ENCODE peak calls at places on chromosomes 7 and 10, in ten cellular contexts. One of them, this sample, is unnamed.

GRCh38 chr10:101843032-101843991 is at the start of gene KCNIP2:
- DNase-seq in fibroblast of lung: no peak
- DNase-seq in tibial nerve: no peak
- DNase-seq in MV-4-11: no peak
- DNase-seq in CD4-positive, CD25-positive, alpha-beta regulatory T cell: peak
- DNase-seq in aorta: no peak
- DNase-seq in AG09309: no peak
- DNase-seq in activated gamma-delta T cell treated with Interleukin-2 at 50 U/mL for 16 hours: peak
- DNase-seq in CD8-positive, alpha-beta memory T cell: peak
- DNase-seq in RWPE1: no peak
- DNase-seq in this sample: no peak

GRCh38 chr10:3750352-3750816 is 34.6 kb downstream of the KLF6 start:
- DNase-seq in CD8-positive, alpha-beta memory T cell: no peak
- DNase-seq in AG09309: no peak
- DNase-seq in fibroblast of lung: no peak
- DNase-seq in tibial nerve: no peak
- DNase-seq in MV-4-11: no peak
- DNase-seq in RWPE1: no peak
- DNase-seq in CD4-positive, CD25-positive, alpha-beta regulatory T cell: no peak
- DNase-seq in aorta: no peak
- DNase-seq in activated gamma-delta T cell treated with Interleukin-2 at 50 U/mL for 16 hours: no peak
- DNase-seq in this sample: no peak

GRCh38 chr10:28200804-28201203 is 102.1 kb downstream of the MPP7 start:
- DNase-seq in MV-4-11: no peak
- DNase-seq in aorta: no peak
- DNase-seq in AG09309: no peak
- DNase-seq in CD8-positive, alpha-beta memory T cell: no peak
- DNase-seq in tibial nerve: no peak
- DNase-seq in RWPE1: no peak
- DNase-seq in activated gamma-delta T cell treated with Interleukin-2 at 50 U/mL for 16 hours: no peak
- DNase-seq in CD4-positive, CD25-positive, alpha-beta regulatory T cell: no peak
- DNase-seq in fibroblast of lung: no peak
- DNase-seq in this sample: no peak

GRCh38 chr7:106070201-106070551 is 41.9 kb downstream of the SYPL1 start:
- DNase-seq in aorta: no peak
- DNase-seq in tibial nerve: no peak
- DNase-seq in fibroblast of lung: peak
- DNase-seq in CD8-positive, alpha-beta memory T cell: no peak
- DNase-seq in MV-4-11: no peak
- DNase-seq in activated gamma-delta T cell treated with Interleukin-2 at 50 U/mL for 16 hours: no peak
- DNase-seq in CD4-positive, CD25-positive, alpha-beta regulatory T cell: no peak
- DNase-seq in AG09309: no peak
- DNase-seq in RWPE1: peak
- DNase-seq in this sample: no peak

GRCh38 chr7:44748948-44749731 is 493 bp downstream of the ZMIZ2 start:
- DNase-seq in fibroblast of lung: no peak
- DNase-seq in CD4-positive, CD25-positive, alpha-beta regulatory T cell: no peak
- DNase-seq in activated gamma-delta T cell treated with Interleukin-2 at 50 U/mL for 16 hours: peak
- DNase-seq in AG09309: no peak
- DNase-seq in aorta: peak
- DNase-seq in MV-4-11: no peak
- DNase-seq in tibial nerve: no peak
- DNase-seq in CD8-positive, alpha-beta memory T cell: no peak
- DNase-seq in RWPE1: no peak
- DNase-seq in this sample: no peak

GRCh38 chr7:131948434-131949053 is 392.1 kb upstream of the PODXL start:
- DNase-seq in fibroblast of lung: peak
- DNase-seq in RWPE1: peak
- DNase-seq in AG09309: no peak
- DNase-seq in CD8-positive, alpha-beta memory T cell: no peak
- DNase-seq in activated gamma-delta T cell treated with Interleukin-2 at 50 U/mL for 16 hours: no peak
- DNase-seq in tibial nerve: peak
- DNase-seq in CD4-positive, CD25-positive, alpha-beta regulatory T cell: no peak
- DNase-seq in aorta: peak
- DNase-seq in MV-4-11: no peak
- DNase-seq in this sample: no peak

GRCh38 chr7:158023563-158024350 is 563.9 kb downstream of the PTPRN2 start:
- DNase-seq in AG09309: no peak
- DNase-seq in MV-4-11: peak
- DNase-seq in aorta: peak
- DNase-seq in CD8-positive, alpha-beta memory T cell: no peak
- DNase-seq in fibroblast of lung: no peak
- DNase-seq in CD4-positive, CD25-positive, alpha-beta regulatory T cell: no peak
- DNase-seq in tibial nerve: no peak
- DNase-seq in activated gamma-delta T cell treated with Interleukin-2 at 50 U/mL for 16 hours: no peak
- DNase-seq in RWPE1: no peak
- DNase-seq in this sample: no peak

GRCh38 chr7:55099086-55099831 is 80.4 kb downstream of the EGFR start:
- DNase-seq in RWPE1: no peak
- DNase-seq in tibial nerve: peak
- DNase-seq in AG09309: no peak
- DNase-seq in aorta: no peak
- DNase-seq in fibroblast of lung: no peak
- DNase-seq in CD4-positive, CD25-positive, alpha-beta regulatory T cell: no peak
- DNase-seq in CD8-positive, alpha-beta memory T cell: no peak
- DNase-seq in activated gamma-delta T cell treated with Interleukin-2 at 50 U/mL for 16 hours: no peak
- DNase-seq in MV-4-11: no peak
- DNase-seq in this sample: no peak

GRCh38 chr7:38316733-38317360 is 43.4 kb upstream of the TARP start:
- DNase-seq in fibroblast of lung: no peak
- DNase-seq in AG09309: peak
- DNase-seq in MV-4-11: no peak
- DNase-seq in aorta: no peak
- DNase-seq in CD4-positive, CD25-positive, alpha-beta regulatory T cell: no peak
- DNase-seq in RWPE1: no peak
- DNase-seq in activated gamma-delta T cell treated with Interleukin-2 at 50 U/mL for 16 hours: no peak
- DNase-seq in CD8-positive, alpha-beta memory T cell: no peak
- DNase-seq in tibial nerve: no peak
- DNase-seq in this sample: no peak

GRCh38 chr7:157904866-157905215 is 568.0 kb downstream of the DNAJB6 start:
- DNase-seq in MV-4-11: no peak
- DNase-seq in CD4-positive, CD25-positive, alpha-beta regulatory T cell: no peak
- DNase-seq in aorta: no peak
- DNase-seq in fibroblast of lung: no peak
- DNase-seq in AG09309: no peak
- DNase-seq in RWPE1: no peak
- DNase-seq in CD8-positive, alpha-beta memory T cell: no peak
- DNase-seq in activated gamma-delta T cell treated with Interleukin-2 at 50 U/mL for 16 hours: no peak
- DNase-seq in tibial nerve: no peak
- DNase-seq in this sample: no peak

GRCh38 chr10:113303747-113304146 is 249.1 kb upstream of the HABP2 start:
- DNase-seq in fibroblast of lung: no peak
- DNase-seq in activated gamma-delta T cell treated with Interleukin-2 at 50 U/mL for 16 hours: no peak
- DNase-seq in RWPE1: no peak
- DNase-seq in tibial nerve: no peak
- DNase-seq in CD8-positive, alpha-beta memory T cell: no peak
- DNase-seq in CD4-positive, CD25-positive, alpha-beta regulatory T cell: no peak
- DNase-seq in aorta: no peak
- DNase-seq in AG09309: no peak
- DNase-seq in MV-4-11: peak
- DNase-seq in this sample: no peak

GRCh38 chr10:14146501-14146900 is 184.2 kb downstream of the FRMD4A start:
- DNase-seq in RWPE1: no peak
- DNase-seq in aorta: no peak
- DNase-seq in AG09309: no peak
- DNase-seq in fibroblast of lung: peak
- DNase-seq in MV-4-11: no peak
- DNase-seq in CD8-positive, alpha-beta memory T cell: no peak
- DNase-seq in CD4-positive, CD25-positive, alpha-beta regulatory T cell: no peak
- DNase-seq in tibial nerve: no peak
- DNase-seq in activated gamma-delta T cell treated with Interleukin-2 at 50 U/mL for 16 hours: no peak
- DNase-seq in this sample: no peak

GRCh38 chr7:27185708-27186449 is 847 bp upstream of the HOXA11 start:
- DNase-seq in CD8-positive, alpha-beta memory T cell: no peak
- DNase-seq in AG09309: no peak
- DNase-seq in MV-4-11: no peak
- DNase-seq in tibial nerve: no peak
- DNase-seq in CD4-positive, CD25-positive, alpha-beta regulatory T cell: no peak
- DNase-seq in fibroblast of lung: no peak
- DNase-seq in activated gamma-delta T cell treated with Interleukin-2 at 50 U/mL for 16 hours: no peak
- DNase-seq in RWPE1: no peak
- DNase-seq in aorta: peak
- DNase-seq in this sample: no peak

GRCh38 chr7:124101173-124101768 is 68.4 kb upstream of the TMEM229A start:
- DNase-seq in AG09309: no peak
- DNase-seq in CD4-positive, CD25-positive, alpha-beta regulatory T cell: no peak
- DNase-seq in tibial nerve: no peak
- DNase-seq in activated gamma-delta T cell treated with Interleukin-2 at 50 U/mL for 16 hours: no peak
- DNase-seq in fibroblast of lung: no peak
- DNase-seq in aorta: no peak
- DNase-seq in RWPE1: peak
- DNase-seq in MV-4-11: no peak
- DNase-seq in CD8-positive, alpha-beta memory T cell: no peak
- DNase-seq in this sample: no peak

GRCh38 chr10:129854796-129855705 is 109.0 kb downstream of the EBF3 start:
- DNase-seq in CD4-positive, CD25-positive, alpha-beta regulatory T cell: no peak
- DNase-seq in AG09309: no peak
- DNase-seq in fibroblast of lung: no peak
- DNase-seq in MV-4-11: no peak
- DNase-seq in CD8-positive, alpha-beta memory T cell: no peak
- DNase-seq in tibial nerve: no peak
- DNase-seq in activated gamma-delta T cell treated with Interleukin-2 at 50 U/mL for 16 hours: no peak
- DNase-seq in aorta: peak
- DNase-seq in RWPE1: no peak
- DNase-seq in this sample: no peak

GRCh38 chr7:55022618-55022985 is 3.8 kb downstream of the EGFR start:
- DNase-seq in aorta: no peak
- DNase-seq in AG09309: no peak
- DNase-seq in CD4-positive, CD25-positive, alpha-beta regulatory T cell: no peak
- DNase-seq in tibial nerve: no peak
- DNase-seq in activated gamma-delta T cell treated with Interleukin-2 at 50 U/mL for 16 hours: no peak
- DNase-seq in fibroblast of lung: no peak
- DNase-seq in RWPE1: peak
- DNase-seq in CD8-positive, alpha-beta memory T cell: no peak
- DNase-seq in MV-4-11: no peak
- DNase-seq in this sample: no peak

GRCh38 chr7:50782376-50783208 is at the start of gene GRB10:
- DNase-seq in MV-4-11: no peak
- DNase-seq in CD4-positive, CD25-positive, alpha-beta regulatory T cell: no peak
- DNase-seq in CD8-positive, alpha-beta memory T cell: peak
- DNase-seq in aorta: peak
- DNase-seq in fibroblast of lung: peak
- DNase-seq in tibial nerve: no peak
- DNase-seq in activated gamma-delta T cell treated with Interleukin-2 at 50 U/mL for 16 hours: no peak
- DNase-seq in AG09309: no peak
- DNase-seq in RWPE1: no peak
- DNase-seq in this sample: no peak

GRCh38 chr10:34816067-34817002 is 1.2 kb upstream of the PARD3 start:
- DNase-seq in AG09309: no peak
- DNase-seq in CD8-positive, alpha-beta memory T cell: no peak
- DNase-seq in fibroblast of lung: peak
- DNase-seq in aorta: no peak
- DNase-seq in MV-4-11: no peak
- DNase-seq in CD4-positive, CD25-positive, alpha-beta regulatory T cell: no peak
- DNase-seq in activated gamma-delta T cell treated with Interleukin-2 at 50 U/mL for 16 hours: no peak
- DNase-seq in tibial nerve: no peak
- DNase-seq in RWPE1: no peak
- DNase-seq in this sample: no peak

GRCh38 chr10:124313374-124313773 is 105.3 kb downstream of the OAT start:
- DNase-seq in aorta: no peak
- DNase-seq in MV-4-11: no peak
- DNase-seq in RWPE1: no peak
- DNase-seq in tibial nerve: no peak
- DNase-seq in CD8-positive, alpha-beta memory T cell: no peak
- DNase-seq in fibroblast of lung: no peak
- DNase-seq in CD4-positive, CD25-positive, alpha-beta regulatory T cell: no peak
- DNase-seq in AG09309: no peak
- DNase-seq in activated gamma-delta T cell treated with Interleukin-2 at 50 U/mL for 16 hours: no peak
- DNase-seq in this sample: no peak

GRCh38 chr7:41916450-41916927 is 213.6 kb upstream of the INHBA start:
- DNase-seq in fibroblast of lung: peak
- DNase-seq in tibial nerve: peak
- DNase-seq in RWPE1: peak
- DNase-seq in activated gamma-delta T cell treated with Interleukin-2 at 50 U/mL for 16 hours: no peak
- DNase-seq in MV-4-11: no peak
- DNase-seq in CD8-positive, alpha-beta memory T cell: no peak
- DNase-seq in aorta: no peak
- DNase-seq in AG09309: peak
- DNase-seq in CD4-positive, CD25-positive, alpha-beta regulatory T cell: no peak
- DNase-seq in this sample: peak

GRCh38 chr10:131690805-131691239 is 210.0 kb upstream of the PPP2R2D start:
- DNase-seq in MV-4-11: no peak
- DNase-seq in tibial nerve: no peak
- DNase-seq in CD8-positive, alpha-beta memory T cell: no peak
- DNase-seq in fibroblast of lung: no peak
- DNase-seq in RWPE1: no peak
- DNase-seq in aorta: peak
- DNase-seq in CD4-positive, CD25-positive, alpha-beta regulatory T cell: no peak
- DNase-seq in activated gamma-delta T cell treated with Interleukin-2 at 50 U/mL for 16 hours: no peak
- DNase-seq in AG09309: no peak
- DNase-seq in this sample: no peak

GRCh38 chr7:30976381-30976780 is 12.6 kb downstream of the GHRHR start:
- DNase-seq in MV-4-11: no peak
- DNase-seq in AG09309: no peak
- DNase-seq in fibroblast of lung: no peak
- DNase-seq in RWPE1: no peak
- DNase-seq in aorta: peak
- DNase-seq in CD4-positive, CD25-positive, alpha-beta regulatory T cell: no peak
- DNase-seq in CD8-positive, alpha-beta memory T cell: no peak
- DNase-seq in activated gamma-delta T cell treated with Interleukin-2 at 50 U/mL for 16 hours: no peak
- DNase-seq in tibial nerve: no peak
- DNase-seq in this sample: no peak

GRCh38 chr10:36725581-36726520 is 399.5 kb upstream of the ANKRD30A start:
- DNase-seq in fibroblast of lung: peak
- DNase-seq in activated gamma-delta T cell treated with Interleukin-2 at 50 U/mL for 16 hours: no peak
- DNase-seq in MV-4-11: peak
- DNase-seq in AG09309: peak
- DNase-seq in CD8-positive, alpha-beta memory T cell: no peak
- DNase-seq in aorta: no peak
- DNase-seq in tibial nerve: no peak
- DNase-seq in CD4-positive, CD25-positive, alpha-beta regulatory T cell: no peak
- DNase-seq in RWPE1: peak
- DNase-seq in this sample: peak

GRCh38 chr7:99102809-99103690 is 40.9 kb downstream of the SMURF1 start:
- DNase-seq in fibroblast of lung: peak
- DNase-seq in AG09309: no peak
- DNase-seq in activated gamma-delta T cell treated with Interleukin-2 at 50 U/mL for 16 hours: no peak
- DNase-seq in MV-4-11: no peak
- DNase-seq in tibial nerve: no peak
- DNase-seq in RWPE1: peak
- DNase-seq in CD4-positive, CD25-positive, alpha-beta regulatory T cell: no peak
- DNase-seq in aorta: no peak
- DNase-seq in CD8-positive, alpha-beta memory T cell: no peak
- DNase-seq in this sample: peak

GRCh38 chr10:36344240-36344639 is 702.1 kb upstream of the FZD8 start:
- DNase-seq in CD4-positive, CD25-positive, alpha-beta regulatory T cell: no peak
- DNase-seq in fibroblast of lung: peak
- DNase-seq in aorta: no peak
- DNase-seq in MV-4-11: no peak
- DNase-seq in RWPE1: no peak
- DNase-seq in AG09309: no peak
- DNase-seq in CD8-positive, alpha-beta memory T cell: no peak
- DNase-seq in tibial nerve: no peak
- DNase-seq in activated gamma-delta T cell treated with Interleukin-2 at 50 U/mL for 16 hours: no peak
- DNase-seq in this sample: no peak

GRCh38 chr10:132697568-132698200 is 88.3 kb downstream of the NKX6-2 start:
- DNase-seq in CD8-positive, alpha-beta memory T cell: no peak
- DNase-seq in AG09309: no peak
- DNase-seq in MV-4-11: no peak
- DNase-seq in aorta: peak
- DNase-seq in tibial nerve: no peak
- DNase-seq in fibroblast of lung: no peak
- DNase-seq in RWPE1: no peak
- DNase-seq in activated gamma-delta T cell treated with Interleukin-2 at 50 U/mL for 16 hours: no peak
- DNase-seq in CD4-positive, CD25-positive, alpha-beta regulatory T cell: no peak
- DNase-seq in this sample: no peak

GRCh38 chr10:132382231-132382922 is 14.6 kb upstream of the PWWP2B start:
- DNase-seq in CD4-positive, CD25-positive, alpha-beta regulatory T cell: no peak
- DNase-seq in activated gamma-delta T cell treated with Interleukin-2 at 50 U/mL for 16 hours: no peak
- DNase-seq in MV-4-11: peak
- DNase-seq in aorta: no peak
- DNase-seq in tibial nerve: no peak
- DNase-seq in RWPE1: no peak
- DNase-seq in AG09309: peak
- DNase-seq in CD8-positive, alpha-beta memory T cell: no peak
- DNase-seq in fibroblast of lung: peak
- DNase-seq in this sample: peak

GRCh38 chr10:125063256-125063945 is 97.0 kb downstream of the CTBP2 start:
- DNase-seq in CD8-positive, alpha-beta memory T cell: no peak
- DNase-seq in RWPE1: no peak
- DNase-seq in aorta: peak
- DNase-seq in activated gamma-delta T cell treated with Interleukin-2 at 50 U/mL for 16 hours: no peak
- DNase-seq in MV-4-11: no peak
- DNase-seq in tibial nerve: no peak
- DNase-seq in CD4-positive, CD25-positive, alpha-beta regulatory T cell: no peak
- DNase-seq in AG09309: no peak
- DNase-seq in fibroblast of lung: no peak
- DNase-seq in this sample: no peak